ENCODE peak calls at places on chromosome 10, in four cellular contexts. K is stimulated activated CD4-positive, alpha-beta T cell treated with anti-CD3 and anti-CD28 coated beads, TNF-alpha, amount 100 ng/mL, for 24 hours; P is neuronal stem cell; S is activated T-cell treated with anti-CD3 and anti-CD28 coated beads, Interleukin-2, amount 50 U/mL, for 4 hours. B is an unnamed sample.

GRCh38 chr10:29158066-29158465 is 130.8 kb upstream of the LYZL1 start:
- DNase-seq in P (no peak), K (no peak), S (no peak), B (no peak)

GRCh38 chr10:76649723-76650127 is 987.9 kb downstream of the KCNMA1 start:
- DNase-seq in S (no peak), K (no peak), P (no peak), B (no peak)

GRCh38 chr10:69863580-69863979 is 61.9 kb downstream of the COL13A1 start:
- DNase-seq in K (no peak), P (no peak), S (no peak), B (no peak)

GRCh38 chr10:109762556-109762955 is 160.8 kb downstream of the XPNPEP1 start:
- DNase-seq in P (no peak), K (no peak), S (no peak), B (no peak)

GRCh38 chr10:123391275-123392028 is 237.2 kb downstream of the BUB3 start:
- DNase-seq in P (no peak), S (no peak), K (no peak), B (no peak)

GRCh38 chr10:71232089-71232998 is 20.0 kb downstream of the UNC5B start:
- DNase-seq in S (no peak), K (no peak), P (no peak), B (no peak)

GRCh38 chr10:78763217-78763616 is 305.5 kb upstream of the ZMIZ1 start:
- DNase-seq in S (no peak), K (no peak), P (no peak), B (no peak)

GRCh38 chr10:91188889-91189288 is 31.6 kb upstream of the PCGF5 start:
- DNase-seq in K (no peak), P (no peak), S (no peak), B (no peak)

GRCh38 chr10:68371604-68372003 is 35.5 kb downstream of the RUFY2 start:
- DNase-seq in K (no peak), P (no peak), S (no peak), B (no peak)

GRCh38 chr10:22251751-22252285 is 34.0 kb upstream of the EBLN1 start:
- DNase-seq in K (peak), P (peak), S (peak), B (peak)

GRCh38 chr10:83935911-83936310 is 203.4 kb upstream of the GHITM start:
- DNase-seq in P (no peak), S (no peak), K (no peak), B (no peak)

GRCh38 chr10:102654566-102654965 is 10.3 kb downstream of the TRIM8 start:
- DNase-seq in S (no peak), P (no peak), K (no peak), B (no peak)

GRCh38 chr10:120085386-120085785 is 192.9 kb downstream of the SEC23IP start:
- DNase-seq in P (no peak), K (no peak), S (no peak), B (no peak)

GRCh38 chr10:5731559-5731958 is 46.9 kb downstream of the TASOR2 start:
- DNase-seq in K (no peak), S (no peak), P (no peak), B (no peak)

GRCh38 chr10:124094419-124094785 is 1.0 kb upstream of the CHST15 start:
- DNase-seq in K (no peak), S (no peak), P (no peak), B (no peak)

GRCh38 chr10:44464503-44464902 is 79.6 kb upstream of the CXCL12 start:
- DNase-seq in P (no peak), K (no peak), S (no peak), B (no peak)

GRCh38 chr10:124369066-124369465 is 49.7 kb downstream of the OAT start:
- DNase-seq in P (no peak), K (no peak), S (no peak), B (no peak)

GRCh38 chr10:4130685-4131084 is 345.7 kb upstream of the KLF6 start:
- DNase-seq in K (no peak), S (no peak), P (no peak), B (no peak)

GRCh38 chr10:132173185-132173584 is 13.6 kb upstream of the DPYSL4 start:
- DNase-seq in K (no peak), S (no peak), P (no peak), B (no peak)

GRCh38 chr10:131198401-131198800 is 113.1 kb downstream of the TCERG1L start:
- DNase-seq in P (no peak), S (no peak), K (no peak), B (no peak)

GRCh38 chr10:30967654-30968421 is 63.8 kb downstream of the ZNF438 start:
- DNase-seq in P (no peak), S (no peak), K (no peak), B (no peak)

GRCh38 chr10:73906524-73907447 is 4.1 kb upstream of the PLAU start:
- DNase-seq in S (no peak), P (peak), K (no peak), B (no peak)

GRCh38 chr10:46539596-46540411 is 16.7 kb downstream of the GPRIN2 start:
- DNase-seq in S (no peak), P (no peak), K (no peak), B (no peak)